ENCODE peak calls at places on chromosomes 12 and 14, in four cellular contexts. One of them, this sample, is unnamed.

GRCh38 chr14:90439874-90440442 is 43.1 kb downstream of the CALM1 start:
- DNase-seq in IMR-90: no peak
- DNase-seq in H9: peak; percentile 49
- DNase-seq in mesendoderm: no peak
- DNase-seq in this sample: no peak

GRCh38 chr12:26818636-26819035 is 14.4 kb downstream of the ITPR2 start:
- DNase-seq in H9: no peak
- DNase-seq in IMR-90: no peak
- DNase-seq in mesendoderm: no peak
- DNase-seq in this sample: no peak

GRCh38 chr12:108191938-108192337 is 62.9 kb downstream of the WSCD2 start:
- DNase-seq in mesendoderm: peak; percentile 13
- DNase-seq in H9: no peak
- DNase-seq in IMR-90: no peak
- DNase-seq in this sample: no peak

GRCh38 chr12:92596388-92596787 is 106.4 kb upstream of the PLEKHG7 start:
- DNase-seq in H9: no peak
- DNase-seq in IMR-90: peak; percentile 83
- DNase-seq in mesendoderm: no peak
- DNase-seq in this sample: no peak

GRCh38 chr12:25436206-25436912 is 116.7 kb downstream of the LMNTD1 start:
- DNase-seq in IMR-90: peak; percentile 89
- DNase-seq in H9: peak; percentile 47
- DNase-seq in mesendoderm: peak; percentile 75
- DNase-seq in this sample: no peak

GRCh38 chr12:53053223-53054111 is 3.6 kb downstream of the TNS2 start:
- DNase-seq in H9: peak; percentile 93
- DNase-seq in IMR-90: no peak
- DNase-seq in mesendoderm: peak; percentile 93
- DNase-seq in this sample: no peak

GRCh38 chr14:50714452-50715073 is 46.5 kb upstream of the SAV1 start:
- DNase-seq in H9: no peak
- DNase-seq in IMR-90: peak; percentile 38
- DNase-seq in mesendoderm: peak; percentile 45
- DNase-seq in this sample: no peak

GRCh38 chr14:88829188-88829587 is 4.7 kb downstream of the TTC8 start:
- DNase-seq in IMR-90: no peak
- DNase-seq in H9: no peak
- DNase-seq in mesendoderm: no peak
- DNase-seq in this sample: no peak

GRCh38 chr14:23567186-23568020 is at the start of gene AP1G2:
- DNase-seq in H9: peak; percentile 94
- DNase-seq in mesendoderm: peak; percentile 93
- DNase-seq in IMR-90: peak; percentile 28
- DNase-seq in this sample: no peak

GRCh38 chr12:110741795-110742717 is 635 bp downstream of the PPP1CC start:
- DNase-seq in H9: no peak
- DNase-seq in IMR-90: peak; percentile 42
- DNase-seq in mesendoderm: peak; percentile 51
- DNase-seq in this sample: no peak

GRCh38 chr12:60415361-60415760 is 819.5 kb downstream of the SLC16A7 start:
- DNase-seq in IMR-90: peak; percentile 74
- DNase-seq in H9: no peak
- DNase-seq in mesendoderm: no peak
- DNase-seq in this sample: no peak

GRCh38 chr14:58362798-58363412 is 32.8 kb upstream of the TOMM20L start:
- DNase-seq in IMR-90: peak; percentile 17
- DNase-seq in mesendoderm: peak; percentile 22
- DNase-seq in H9: no peak
- DNase-seq in this sample: no peak
- H3K56ac ChIP-seq in IMR-90: no peak overlapping the region
- H3K56ac ChIP-seq in mesendoderm: no peak overlapping the region
- H3K56ac ChIP-seq in H9: no peak overlapping the region
- H3K56ac ChIP-seq in this sample: no peak overlapping the region

GRCh38 chr12:69755302-69755701 is 16.6 kb downstream of the RAB3IP start:
- DNase-seq in mesendoderm: no peak
- DNase-seq in H9: no peak
- DNase-seq in IMR-90: no peak
- DNase-seq in this sample: no peak

GRCh38 chr12:69758105-69758504 is 19.4 kb downstream of the RAB3IP start:
- DNase-seq in IMR-90: no peak
- DNase-seq in mesendoderm: no peak
- DNase-seq in H9: no peak
- DNase-seq in this sample: no peak

GRCh38 chr12:69751476-69751875 is 12.8 kb downstream of the RAB3IP start:
- DNase-seq in IMR-90: no peak
- DNase-seq in mesendoderm: no peak
- DNase-seq in H9: no peak
- DNase-seq in this sample: no peak

GRCh38 chr12:69756088-69756731 is 17.6 kb downstream of the RAB3IP start:
- DNase-seq in mesendoderm: no peak
- DNase-seq in H9: no peak
- DNase-seq in IMR-90: no peak
- DNase-seq in this sample: no peak
- H3K56ac ChIP-seq in mesendoderm: no peak overlapping the region
- H3K56ac ChIP-seq in H9: no peak overlapping the region
- H3K56ac ChIP-seq in IMR-90: no peak overlapping the region
- H3K56ac ChIP-seq in this sample: no peak overlapping the region

GRCh38 chr12:20317554-20317953 is 50.8 kb upstream of the PDE3A start:
- DNase-seq in H9: no peak
- DNase-seq in mesendoderm: no peak
- DNase-seq in IMR-90: no peak
- DNase-seq in this sample: no peak

GRCh38 chr12:20320552-20320951 is 47.8 kb upstream of the PDE3A start:
- DNase-seq in H9: no peak
- DNase-seq in IMR-90: no peak
- DNase-seq in mesendoderm: no peak
- DNase-seq in this sample: no peak

GRCh38 chr12:20314325-20314724 is 54.0 kb upstream of the PDE3A start:
- DNase-seq in mesendoderm: no peak
- DNase-seq in IMR-90: peak; percentile 21
- DNase-seq in H9: no peak
- DNase-seq in this sample: no peak

GRCh38 chr12:20319374-20319773 is 49.0 kb upstream of the PDE3A start:
- DNase-seq in H9: no peak
- DNase-seq in mesendoderm: no peak
- DNase-seq in IMR-90: no peak
- DNase-seq in this sample: no peak
- H3K56ac ChIP-seq in H9: no peak overlapping the region
- H3K56ac ChIP-seq in mesendoderm: no peak overlapping the region
- H3K56ac ChIP-seq in IMR-90: no peak overlapping the region
- H3K56ac ChIP-seq in this sample: no peak overlapping the region

GRCh38 chr12:41681898-41682297 is 462.8 kb downstream of the GXYLT1 start:
- DNase-seq in H9: no peak
- DNase-seq in mesendoderm: no peak
- DNase-seq in IMR-90: no peak
- DNase-seq in this sample: no peak
- H3K56ac ChIP-seq in H9: no peak overlapping the region
- H3K56ac ChIP-seq in mesendoderm: no peak overlapping the region
- H3K56ac ChIP-seq in IMR-90: no peak overlapping the region
- H3K56ac ChIP-seq in this sample: no peak overlapping the region

GRCh38 chr12:69534389-69534822 is 50.9 kb upstream of the CCT2 start:
- DNase-seq in H9: peak; percentile 89
- DNase-seq in IMR-90: peak; percentile 100
- DNase-seq in mesendoderm: peak; percentile 99
- DNase-seq in this sample: peak; percentile 36
- H3K56ac ChIP-seq in H9: no peak overlapping the region
- H3K56ac ChIP-seq in IMR-90: peak overlapping the region; percentile 51
- H3K56ac ChIP-seq in mesendoderm: no peak overlapping the region
- H3K56ac ChIP-seq in this sample: no peak overlapping the region

GRCh38 chr14:64808449-64808848 is 71.3 kb downstream of the SPTB start:
- DNase-seq in mesendoderm: no peak
- DNase-seq in IMR-90: no peak
- DNase-seq in H9: no peak
- DNase-seq in this sample: no peak

GRCh38 chr14:64807588-64807987 is 72.1 kb downstream of the SPTB start:
- DNase-seq in H9: no peak
- DNase-seq in mesendoderm: no peak
- DNase-seq in IMR-90: no peak
- DNase-seq in this sample: no peak

GRCh38 chr14:64806202-64806861 is 73.4 kb downstream of the SPTB start:
- DNase-seq in H9: no peak
- DNase-seq in IMR-90: peak; percentile 92
- DNase-seq in mesendoderm: no peak
- DNase-seq in this sample: no peak

GRCh38 chr14:64804754-64805260 is 74.9 kb downstream of the SPTB start:
- DNase-seq in mesendoderm: no peak
- DNase-seq in IMR-90: no peak
- DNase-seq in H9: no peak
- DNase-seq in this sample: no peak

DNA sequence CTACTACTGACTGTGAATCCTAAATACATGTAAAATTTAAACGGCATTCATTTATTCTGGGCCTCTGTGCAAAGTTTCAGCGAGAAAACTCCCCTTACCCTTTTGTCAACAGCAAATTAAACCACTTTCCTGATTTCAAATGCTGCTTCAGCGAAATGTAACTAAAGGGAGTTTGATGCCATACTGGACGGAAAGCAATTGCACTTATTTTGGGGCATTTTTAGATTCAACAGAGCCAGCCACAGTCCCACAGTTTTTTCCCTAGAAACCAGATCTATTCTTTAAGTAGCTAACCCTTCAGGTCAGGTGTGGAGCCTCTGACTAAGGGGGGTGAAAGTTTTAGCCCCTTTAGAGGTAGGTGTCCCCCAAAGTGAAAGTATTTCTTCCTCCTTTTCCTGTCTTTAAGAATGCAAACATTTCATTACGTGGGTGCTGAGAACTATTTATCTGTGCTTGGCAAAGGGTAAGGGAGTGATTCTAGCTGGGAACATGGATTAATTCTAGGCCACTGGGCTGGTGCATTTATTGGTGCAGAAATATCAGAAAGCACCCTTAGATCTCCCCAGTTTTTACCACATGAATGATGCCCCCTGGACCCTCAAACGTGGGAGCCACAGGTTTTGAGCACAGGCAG is 72.7 kb downstream of the SPTB start:
- DNase-seq in H9: no peak
- DNase-seq in mesendoderm: no peak
- DNase-seq in IMR-90: no peak
- DNase-seq in this sample: no peak
- H3K56ac ChIP-seq in H9: no peak overlapping the region
- H3K56ac ChIP-seq in mesendoderm: peak overlapping the region; percentile 25
- H3K56ac ChIP-seq in IMR-90: peak overlapping the region; percentile 22
- H3K56ac ChIP-seq in this sample: no peak overlapping the region

DNA sequence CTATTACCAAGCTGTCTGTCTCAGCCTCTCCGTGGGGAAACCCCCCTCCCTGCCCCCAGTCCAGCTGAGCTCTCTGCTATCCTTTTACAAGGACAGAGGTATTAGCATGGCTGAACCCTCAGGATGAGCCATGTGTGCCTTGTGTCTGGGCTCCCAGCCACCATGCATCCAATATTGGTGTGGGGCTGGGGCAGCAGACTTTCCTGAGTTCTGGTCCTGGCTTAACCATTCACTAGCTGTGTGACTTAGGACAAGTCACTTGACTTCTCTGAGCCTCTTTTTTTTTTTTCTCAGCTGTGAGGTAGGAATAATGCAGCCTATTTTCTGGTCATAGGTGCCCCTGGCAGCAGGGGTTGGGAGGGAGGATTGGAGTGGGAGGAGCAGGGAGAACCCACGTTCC is 17.1 kb upstream of the CYP46A1 start:
- DNase-seq in H9: no peak
- DNase-seq in mesendoderm: no peak
- DNase-seq in IMR-90: no peak
- DNase-seq in this sample: no peak
- H3K56ac ChIP-seq in H9: no peak overlapping the region
- H3K56ac ChIP-seq in mesendoderm: no peak overlapping the region
- H3K56ac ChIP-seq in IMR-90: no peak overlapping the region
- H3K56ac ChIP-seq in this sample: no peak overlapping the region

GRCh38 chr12:100499416-100499815 is 25.8 kb downstream of the NR1H4 start:
- DNase-seq in mesendoderm: no peak
- DNase-seq in H9: no peak
- DNase-seq in IMR-90: no peak
- DNase-seq in this sample: no peak
- H3K56ac ChIP-seq in mesendoderm: no peak overlapping the region
- H3K56ac ChIP-seq in H9: no peak overlapping the region
- H3K56ac ChIP-seq in IMR-90: no peak overlapping the region
- H3K56ac ChIP-seq in this sample: no peak overlapping the region